ENCODE peak calls at places on chromosomes 12 and 14, in four cellular contexts. I is T47D, X is adipocyte, C is OCI-M1. M is an unnamed sample.

GRCh38 chr12:47878918-47879481 is 25.8 kb downstream of the VDR start:
- DNase-seq in C (no peak), X (no peak), I (no peak), M (no peak)

GRCh38 chr12:30908389-30909087 is 18.0 kb upstream of the TSPAN11 start:
- DNase-seq in X (peak), C (no peak), I (no peak), M (peak)

GRCh38 chr12:109115758-109116610 is at the start of gene ACACB:
- DNase-seq in I (no peak), C (no peak), X (no peak), M (peak)

GRCh38 chr12:39440781-39441180 is 2.1 kb downstream of the KIF21A start:
- DNase-seq in C (peak), X (no peak), I (no peak), M (no peak)

GRCh38 chr14:70567791-70568190 is 32.7 kb downstream of the MED6 start:
- DNase-seq in I (peak), C (peak), X (peak), M (no peak)

GRCh38 chr12:14892726-14893442 is 7.2 kb upstream of the MGP start:
- DNase-seq in X (peak), I (no peak), C (peak), M (peak)

GRCh38 chr12:94208433-94208921 is 60.1 kb downstream of the PLXNC1 start:
- DNase-seq in I (no peak), X (no peak), C (peak), M (no peak)

GRCh38 chr12:14948672-14949071 is 10.3 kb upstream of the ERP27 start:
- DNase-seq in X (peak), C (peak), I (no peak), M (no peak)

GRCh38 chr12:92356405-92356804 is 210.8 kb upstream of the BTG1 start:
- DNase-seq in C (no peak), I (no peak), X (no peak), M (no peak)

GRCh38 chr14:88986146-88986841 is 161.8 kb downstream of the TTC8 start:
- DNase-seq in C (no peak), X (peak), I (no peak), M (no peak)

GRCh38 chr14:77085538-77085937 is 12.5 kb upstream of the CIPC start:
- DNase-seq in I (no peak), X (no peak), C (no peak), M (no peak)

GRCh38 chr12:109547286-109547685 is 26.0 kb downstream of the MMAB start:
- DNase-seq in C (no peak), X (no peak), I (no peak), M (no peak)

GRCh38 chr14:106174206-106174605 is 647.8 kb downstream of the TMEM121 start:
- DNase-seq in C (no peak), X (no peak), I (no peak), M (no peak)

GRCh38 chr14:56524971-56525677 is 54.5 kb upstream of the TMEM260 start:
- DNase-seq in I (no peak), X (no peak), C (no peak), M (no peak)

GRCh38 chr14:49769581-49770211 is 1.7 kb downstream of the KLHDC2 start:
- DNase-seq in C (no peak), X (peak), I (no peak), M (no peak)

GRCh38 chr14:64137657-64138290 is 156.4 kb downstream of the ESR2 start:
- DNase-seq in C (peak), X (no peak), I (peak), M (no peak)

GRCh38 chr12:50110127-50110761 is 1.8 kb upstream of the COX14 start:
- DNase-seq in C (no peak), X (no peak), I (peak), M (no peak)

GRCh38 chr12:62732861-62733427 is 202.0 kb downstream of the PPM1H start:
- DNase-seq in X (peak), C (peak), I (no peak), M (no peak)

GRCh38 chr14:74616507-74616906 is 4.5 kb upstream of the LTBP2 start:
- DNase-seq in C (peak), X (peak), I (no peak), M (no peak)

GRCh38 chr14:101838476-101838875 is 77.0 kb downstream of the PPP2R5C start:
- DNase-seq in X (no peak), I (no peak), C (no peak), M (no peak)

GRCh38 chr12:11134300-11134699 is at the start of gene TAS2R30:
- DNase-seq in X (no peak), C (no peak), I (no peak), M (no peak)

GRCh38 chr12:11882301-11883019 is 188.3 kb upstream of the BCL2L14 start:
- DNase-seq in X (no peak), I (no peak), C (no peak), M (no peak)